ENCODE peak calls at places on chromosomes 13 and 19, in ten cellular contexts. G is memory B cell; O is GM12864; W is fibroblast of lung; Q is NCI-H460; B is activated naive CD4-positive, alpha-beta T cell treated with anti-CD3 and anti-CD28 coated beads for 36 hours; L is NCI-H226; X is HL-60; M is activated CD4-positive, CD25-positive, alpha-beta regulatory T cell treated with anti-CD3 and anti-CD28 coated beads, Interleukin-2, amount 50 U/mL, for 16 hours; A is AML-193. Y is an unnamed sample.

GRCh38 chr19:1425902-1426301 is 12.3 kb upstream of the RPS15 start:
- DNase-seq in G (no peak), O (no peak), W (no peak), Q (no peak), B (no peak), L (no peak), X (no peak), M (no peak), A (no peak), Y (no peak)

GRCh38 chr19:4748589-4748988 is 24.9 kb upstream of the DPP9 start:
- DNase-seq in G (no peak), O (no peak), W (no peak), Q (no peak), B (no peak), L (no peak), X (no peak), M (no peak), A (no peak), Y (no peak)

GRCh38 chr19:7506385-7507328 is 9.2 kb upstream of the ZNF358 start:
- DNase-seq in G (no peak), O (no peak), W (peak; percentile 75), Q (peak; percentile 94), B (peak; percentile 56), L (peak; percentile 95), X (peak; percentile 68), M (no peak), A (no peak), Y (peak; percentile 41)

GRCh38 chr19:5695649-5696195 is 5.6 kb downstream of the RPL36 start:
- DNase-seq in G (no peak), O (no peak), W (no peak), Q (no peak), B (no peak), L (no peak), X (no peak), M (no peak), A (no peak), Y (no peak)

GRCh38 chr13:19592657-19593175 is 31.4 kb upstream of the TPTE2 start:
- DNase-seq in G (no peak), O (no peak), W (no peak), Q (no peak), B (no peak), L (no peak), X (no peak), M (no peak), A (no peak), Y (no peak)

GRCh38 chr19:42613666-42614065 is 18.9 kb upstream of the CEACAM8 start:
- DNase-seq in G (no peak), O (no peak), W (no peak), Q (no peak), B (no peak), L (no peak), X (no peak), M (no peak), A (no peak), Y (no peak)

GRCh38 chr13:24023073-24023472 is 125.8 kb upstream of the C1QTNF9B start:
- DNase-seq in G (no peak), O (no peak), W (no peak), Q (no peak), B (no peak), L (no peak), X (no peak), M (no peak), A (no peak), Y (no peak)

GRCh38 chr19:6677924-6678689 is 8.1 kb upstream of the TNFSF14 start:
- DNase-seq in G (no peak), O (no peak), W (no peak), Q (no peak), B (peak; percentile 53), L (no peak), X (no peak), M (no peak), A (no peak), Y (no peak)

Y was measured in T-cell.